ENCODE peak calls at places on chromosomes 4 and X, in five cellular contexts. G, V, S, U and W are unnamed samples.

GRCh38 chr4:67437974-67438713 is 107.2 kb downstream of the CENPC start:
- DNase-seq in S (peak), G (no peak), U (no peak), V (no peak), W (no peak)

GRCh38 chr4:163679189-163679588 is 184.7 kb downstream of the TMA16 start:
- DNase-seq in S (peak), U (no peak), V (peak), G (peak), W (peak)

GRCh38 chrX:139967300-139967699 is 2.0 kb upstream of the CXorf66 start:
- DNase-seq in V (peak), G (peak), S (peak), U (no peak), W (peak)

GRCh38 chr4:6049278-6049677 is 31.0 kb upstream of the C4orf50 start:
- DNase-seq in U (no peak), G (no peak), V (no peak), S (no peak), W (no peak)

GRCh38 chr4:109435635-109436034 is 2.0 kb downstream of the SEC24B start:
- DNase-seq in U (no peak), S (peak), V (no peak), G (no peak), W (no peak)

GRCh38 chrX:87808576-87809243 is 291.1 kb downstream of the KLHL4 start:
- DNase-seq in V (no peak), G (no peak), S (no peak), U (no peak), W (no peak)

GRCh38 chr4:22299678-22300077 is 216.2 kb downstream of the ADGRA3 start:
- DNase-seq in V (no peak), U (no peak), G (no peak), S (no peak), W (no peak)

GRCh38 chrX:2710041-2710471 is 19.0 kb downstream of the CD99 start:
- DNase-seq in U (no peak), V (no peak), S (no peak), G (peak), W (peak)

GRCh38 chrX:24520472-24520871 is 55.4 kb downstream of the PDK3 start:
- DNase-seq in V (no peak), U (no peak), G (no peak), S (no peak), W (no peak)

GRCh38 chr4:147991543-147992295 is 259.8 kb downstream of the ARHGAP10 start:
- DNase-seq in V (no peak), U (no peak), G (no peak), S (no peak), W (no peak)

GRCh38 chrX:80812176-80812575 is 2.5 kb upstream of the BRWD3 start:
- DNase-seq in U (no peak), G (peak), S (peak), V (peak), W (peak)

DNA sequence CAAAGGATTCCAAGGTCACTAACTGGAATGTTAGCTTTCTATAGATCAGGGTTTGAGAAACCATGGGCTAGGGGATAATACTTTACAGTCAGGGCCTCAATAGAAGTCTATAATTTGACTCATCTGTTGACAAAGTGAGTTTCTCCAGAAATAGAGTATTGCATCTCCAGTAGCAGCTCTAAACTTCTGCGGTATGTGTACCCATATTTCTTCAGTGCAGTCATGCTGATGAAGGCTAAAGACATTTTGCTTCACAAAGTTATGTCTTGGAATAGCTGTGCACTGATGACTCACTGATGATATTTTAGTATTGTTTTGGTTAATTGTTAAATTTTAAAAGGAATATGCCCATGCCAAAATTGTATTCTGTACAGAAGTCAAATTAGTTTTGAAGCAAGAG is 464.9 kb upstream of the AMOT start:
- DNase-seq in S (no peak), V (no peak), G (no peak), U (no peak), W (no peak)
- TF ChIP-seq JUNB in S (no peak), V (no peak), G (no peak), U (no peak), W (no peak)

DNA sequence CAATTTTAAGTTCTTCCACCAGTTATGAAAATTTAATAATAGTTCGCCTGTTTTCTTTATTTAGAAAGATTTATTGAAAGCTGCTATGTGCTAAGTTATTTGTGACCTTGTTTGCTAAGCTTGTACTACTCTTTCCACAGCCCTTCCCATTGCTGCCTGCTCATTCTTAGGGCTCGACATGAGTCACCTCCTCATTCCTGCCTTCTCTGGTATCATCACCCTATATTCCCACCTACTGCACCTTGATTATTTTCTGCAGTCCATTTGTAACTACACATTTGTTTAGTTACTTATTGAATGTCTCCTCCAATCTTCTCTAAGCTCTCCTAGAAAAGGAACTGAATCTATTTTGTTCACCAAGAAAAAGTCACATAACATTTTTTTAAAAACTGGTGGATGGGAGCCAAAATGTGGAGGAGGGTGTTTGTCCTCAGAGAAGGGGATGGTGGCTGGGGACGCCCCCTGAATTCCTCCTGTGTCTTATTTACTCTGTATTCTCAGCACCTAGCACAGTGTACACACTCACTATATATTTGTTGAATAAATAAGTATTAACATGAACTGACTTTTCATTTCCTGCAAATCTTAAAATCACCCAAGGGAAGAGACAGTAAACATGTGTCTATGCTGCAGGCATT is 3.7 kb upstream of the RAB9A start:
- DNase-seq in U (no peak), G (no peak), V (no peak), S (no peak), W (peak)
- TF ChIP-seq JUNB in U (no peak), G (no peak), V (no peak), S (no peak), W (no peak)

GRCh38 chrX:19595036-19595435 is 79.7 kb upstream of the MAP3K15 start:
- DNase-seq in V (no peak), U (no peak), G (no peak), S (no peak), W (no peak)
- TF ChIP-seq JUNB in V (no peak), U (no peak), G (no peak), S (no peak), W (no peak)

DNA sequence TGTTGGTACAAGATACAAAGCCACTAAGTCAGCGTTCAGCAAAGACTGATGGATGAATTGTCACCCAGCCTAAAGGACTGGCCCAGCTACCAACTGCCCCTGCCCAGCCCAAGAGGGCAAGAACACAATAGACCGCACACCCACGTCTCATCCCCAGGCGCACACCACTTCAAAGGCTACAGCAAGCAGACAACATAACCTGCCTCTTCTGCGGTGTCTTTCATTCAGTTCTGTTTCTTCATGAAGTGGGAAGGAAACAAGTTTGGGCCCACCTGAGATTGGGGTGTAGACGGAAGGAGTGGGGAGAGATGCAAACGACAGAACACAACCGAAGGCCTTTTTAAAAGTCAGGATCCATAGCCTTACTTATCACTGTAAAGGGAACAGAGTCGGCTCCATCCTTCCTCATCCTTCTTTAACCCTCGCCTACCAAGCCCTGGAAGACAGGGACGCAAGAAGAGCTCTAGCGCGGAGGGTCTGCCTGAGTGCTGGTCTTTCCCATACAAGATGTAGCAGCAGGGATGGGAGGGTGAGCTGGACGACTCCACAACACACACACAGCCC is 691 bp downstream of the SCARB2 start:
- DNase-seq in G (no peak), U (no peak), S (no peak), V (peak), W (peak)
- TF ChIP-seq JUNB in G (no peak), U (no peak), S (no peak), V (no peak), W (no peak)

DNA sequence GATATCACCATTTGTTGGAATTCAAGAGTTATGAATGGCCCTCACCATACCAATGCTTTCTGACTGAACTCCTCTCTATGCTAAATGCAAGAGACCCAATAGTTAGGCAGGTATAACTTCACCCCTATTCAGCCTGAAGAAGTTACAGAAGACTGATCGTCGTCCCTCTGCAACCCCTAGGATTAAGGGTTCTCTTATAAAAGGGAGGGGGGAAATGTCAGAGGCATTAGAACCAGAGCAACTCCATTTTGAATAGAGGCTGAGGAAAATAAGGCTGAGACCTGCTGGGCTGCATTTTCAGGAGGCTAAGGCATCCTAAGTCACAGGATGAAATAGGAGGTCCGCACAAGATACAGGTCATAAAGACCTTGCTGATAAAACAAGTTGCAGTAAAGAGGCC is 494.3 kb downstream of the SPRY1 start:
- DNase-seq in G (no peak), U (no peak), S (no peak), V (no peak), W (no peak)
- TF ChIP-seq JUNB in G (no peak), U (no peak), S (no peak), V (no peak), W (no peak)

GRCh38 chr4:152209772-152210493 is 326.0 kb downstream of the FBXW7 start:
- DNase-seq in G (no peak), S (no peak), U (peak), V (no peak), W (no peak)
- TF ChIP-seq JUNB in G (no peak), S (no peak), U (no peak), V (no peak), W (no peak)

GRCh38 chrX:155028749-155029360 is 2.2 kb downstream of the FUNDC2 start:
- DNase-seq in V (no peak), U (no peak), G (peak), S (no peak), W (no peak)
- TF ChIP-seq JUNB in V (no peak), U (no peak), G (no peak), S (no peak), W (no peak)

GRCh38 chr4:152633118-152633517 is 46.7 kb downstream of the TMEM154 start:
- DNase-seq in U (no peak), V (peak), S (no peak), G (no peak), W (no peak)
- TF ChIP-seq JUNB in U (no peak), V (no peak), S (no peak), G (no peak), W (no peak)

GRCh38 chr4:130424211-130424610 is 1328.3 kb downstream of the C4orf33 start:
- DNase-seq in V (no peak), S (no peak), G (no peak), U (no peak), W (no peak)
- TF ChIP-seq JUNB in V (no peak), S (no peak), G (no peak), U (no peak), W (no peak)

DNA sequence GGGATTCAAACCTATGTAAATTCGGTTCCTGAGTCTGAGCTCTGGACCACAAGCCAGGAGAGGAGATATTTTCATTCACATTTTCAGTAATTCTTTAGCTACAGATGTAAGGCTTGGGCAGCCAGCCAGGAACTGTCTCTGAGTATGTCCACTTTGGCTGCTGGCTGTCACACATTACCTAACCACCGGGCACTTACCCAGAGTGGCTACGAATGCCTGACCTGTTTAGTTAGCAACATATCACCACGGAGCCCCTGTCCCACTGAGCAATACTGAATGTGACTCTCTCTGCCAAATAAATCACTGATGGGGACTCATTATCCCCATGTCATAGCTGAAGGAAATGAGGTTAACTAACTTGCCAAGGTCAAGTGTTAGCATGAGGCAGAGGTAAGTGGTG is 15.3 kb downstream of the USP46 start:
- DNase-seq in U (no peak), S (peak), V (no peak), G (no peak), W (no peak)
- TF ChIP-seq JUNB in U (no peak), S (no peak), V (no peak), G (no peak), W (no peak)